ENCODE peak calls at places on chromosomes 4 and X, in five cellular contexts. W is omental fat pad, R is neural progenitor cell, U is left lung, I is heart right ventricle. T is an unnamed sample.

GRCh38 chr4:31613946-31614623 is 893.9 kb downstream of the PCDH7 start:
- DNase-seq in W (no peak), R (peak), U (no peak), I (no peak), T (no peak)

GRCh38 chr4:53781614-53782467 is 190.6 kb upstream of the LNX1 start:
- DNase-seq in W (no peak), R (no peak), U (no peak), I (no peak), T (no peak)

GRCh38 chr4:105619193-105619931 is 66.9 kb downstream of the ARHGEF38 start:
- DNase-seq in W (peak), R (no peak), U (peak), I (peak), T (no peak)

GRCh38 chrX:137032841-137033773 is 688 bp downstream of the GPR101 start:
- DNase-seq in W (no peak), R (no peak), U (no peak), I (no peak), T (no peak)

GRCh38 chrX:146424422-146424821 is 385.1 kb upstream of the CXorf51B start:
- DNase-seq in W (no peak), R (no peak), U (no peak), I (no peak), T (no peak)

GRCh38 chr4:27327421-27328181 is 467.0 kb downstream of the STIM2 start:
- DNase-seq in W (no peak), R (no peak), U (peak), I (no peak), T (no peak)

GRCh38 chr4:129362685-129363274 is 266.8 kb downstream of the C4orf33 start:
- DNase-seq in W (peak), R (peak), U (no peak), I (peak), T (peak)

GRCh38 chr4:159158989-159159388 is 56.1 kb downstream of the RAPGEF2 start:
- DNase-seq in W (no peak), R (peak), U (no peak), I (no peak), T (no peak)

GRCh38 chr4:158801066-158801465 is 32.2 kb downstream of the FNIP2 start:
- DNase-seq in W (no peak), R (no peak), U (no peak), I (no peak), T (no peak)

GRCh38 chrX:9995855-9996339 is 28.7 kb downstream of the CLDN34 start:
- DNase-seq in W (peak), R (peak), U (peak), I (peak), T (peak)

GRCh38 chr4:188905248-188905647 is 766.0 kb downstream of the TRIML1 start:
- DNase-seq in W (no peak), R (no peak), U (peak), I (no peak), T (no peak)

GRCh38 chr4:188904617-188905016 is 765.4 kb downstream of the TRIML1 start:
- DNase-seq in W (no peak), R (no peak), U (peak), I (no peak), T (no peak)

GRCh38 chr4:188903995-188904394 is 764.8 kb downstream of the TRIML1 start:
- DNase-seq in W (no peak), R (no peak), U (no peak), I (no peak), T (no peak)
- TF ChIP-seq CTCF in W (no peak), R (no peak), U (no peak), I (no peak), T (no peak)

GRCh38 chr4:37826282-37827029 is at the start of gene PGM2:
- DNase-seq in W (peak), R (peak), U (peak), I (peak), T (peak)
- TF ChIP-seq CTCF in W (no peak), R (peak), U (no peak), I (no peak), T (peak)

GRCh38 chr4:97720869-97721432 is 422.3 kb downstream of the STPG2 start:
- DNase-seq in W (no peak), R (peak), U (no peak), I (no peak), T (no peak)
- TF ChIP-seq CTCF in W (no peak), R (peak), U (no peak), I (no peak), T (no peak)

GRCh38 chr4:73648478-73648877 is 28.2 kb upstream of the RASSF6 start:
- DNase-seq in W (no peak), R (no peak), U (no peak), I (no peak), T (no peak)

GRCh38 chr4:73650255-73650654 is 30.0 kb upstream of the RASSF6 start:
- DNase-seq in W (no peak), R (no peak), U (no peak), I (no peak), T (no peak)

GRCh38 chr4:73653695-73654106 is 33.5 kb upstream of the RASSF6 start:
- DNase-seq in W (no peak), R (peak), U (no peak), I (no peak), T (no peak)
- TF ChIP-seq CTCF in W (no peak), R (peak), U (peak), I (peak), T (peak)

T was measured in mesothelial cell of epicardium.